ENCODE peak calls at places on chromosomes 4 and X, in nine cellular contexts. P is PC-3, O is K562, M is mammary epithelial cell, K is GM23338, R is astrocyte, Z is A549, H is neural progenitor cell, U is fibroblast of lung. B is an unnamed sample.

GRCh38 chr4:20544645-20545044 is 155.6 kb upstream of the PACRGL start:
- DNase-seq in K (peak), U (peak), M (peak), R (peak), H (peak), O (peak), P (peak), Z (peak), B (no peak)

GRCh38 chr4:24799544-24800272 is 4.3 kb downstream of the SOD3 start:
- DNase-seq in U (peak), Z (no peak), O (no peak), H (peak), M (no peak), R (no peak), P (no peak), K (peak), B (no peak)

GRCh38 chr4:175351473-175351872 is 433.3 kb downstream of the ADAM29 start:
- DNase-seq in R (no peak), M (no peak), U (no peak), Z (no peak), O (no peak), K (no peak), H (no peak), P (no peak), B (no peak)

GRCh38 chr4:74230902-74231499 is 73.1 kb downstream of the MTHFD2L start:
- DNase-seq in Z (peak), H (no peak), P (peak), R (peak), O (no peak), M (peak), K (no peak), U (peak), B (no peak)

GRCh38 chr4:173365359-173365996 is 5.3 kb upstream of the SAP30 start:
- DNase-seq in R (no peak), H (no peak), K (no peak), U (no peak), O (peak), M (no peak), P (no peak), Z (no peak), B (no peak)

GRCh38 chr4:55838356-55838755 is 15.1 kb upstream of the EXOC1 start:
- DNase-seq in K (no peak), P (no peak), O (no peak), U (peak), M (no peak), R (peak), H (no peak), Z (no peak), B (no peak)

GRCh38 chr4:41365726-41366125 is 109.0 kb downstream of the UCHL1 start:
- DNase-seq in R (no peak), M (no peak), K (peak), O (no peak), U (no peak), Z (no peak), P (no peak), H (peak), B (no peak)

GRCh38 chr4:121306932-121307331 is 73.9 kb downstream of the QRFPR start:
- DNase-seq in U (no peak), O (no peak), Z (no peak), M (no peak), K (no peak), H (no peak), P (no peak), R (no peak), B (no peak)

GRCh38 chr4:106628616-106629606 is 260.3 kb upstream of the GIMD1 start:
- DNase-seq in O (no peak), R (peak), K (no peak), H (no peak), M (no peak), Z (no peak), U (peak), P (no peak), B (no peak)

GRCh38 chrX:19283597-19284339 is 60.0 kb upstream of the PDHA1 start:
- DNase-seq in H (no peak), R (no peak), O (no peak), P (no peak), U (no peak), K (no peak), Z (no peak), M (no peak), B (no peak)

GRCh38 chr4:186792994-186793393 is 69.3 kb upstream of the FAT1 start:
- DNase-seq in R (peak), P (no peak), K (no peak), U (peak), O (no peak), Z (no peak), M (no peak), H (no peak), B (no peak)

GRCh38 chrX:66914082-66914481 is 275.2 kb upstream of the EDA2R start:
- DNase-seq in O (no peak), P (peak), H (peak), U (no peak), Z (no peak), M (peak), K (peak), R (no peak), B (no peak)

GRCh38 chrX:3161686-3162085 is 120.4 kb downstream of the ARSF start:
- DNase-seq in H (no peak), O (no peak), R (peak), M (no peak), Z (no peak), K (no peak), P (no peak), U (peak), B (no peak)

GRCh38 chr4:188403272-188403671 is 264.0 kb downstream of the TRIML1 start:
- DNase-seq in R (no peak), H (peak), O (no peak), K (peak), Z (no peak), U (no peak), P (no peak), M (peak), B (no peak)

GRCh38 chr4:22987861-22988260 is 295.1 kb downstream of the GBA3 start:
- DNase-seq in M (peak), Z (no peak), H (no peak), R (peak), U (peak), O (no peak), P (peak), K (no peak), B (no peak)

GRCh38 chrX:110381216-110381615 is 22.6 kb downstream of the RTL9 start:
- DNase-seq in O (no peak), R (peak), H (no peak), K (no peak), Z (no peak), P (peak), M (peak), U (peak), B (no peak)

GRCh38 chr4:7770675-7771050 is 169.0 kb downstream of the AFAP1 start:
- DNase-seq in R (no peak), M (no peak), P (no peak), Z (no peak), K (no peak), H (no peak), U (no peak), O (no peak), B (no peak)

GRCh38 chr4:13918110-13918509 is 290.6 kb upstream of the BOD1L1 start:
- DNase-seq in K (no peak), R (peak), H (no peak), P (peak), O (no peak), M (peak), U (peak), Z (peak), B (peak)

GRCh38 chrX:2928583-2929434 is at the start of gene ARSD:
- DNase-seq in H (peak), O (no peak), U (peak), R (peak), P (peak), M (peak), Z (peak), K (peak), B (peak)

GRCh38 chr4:104878936-104879335 is 267.7 kb upstream of the TET2 start:
- DNase-seq in P (no peak), H (no peak), U (no peak), R (no peak), M (no peak), K (no peak), Z (no peak), O (no peak), B (no peak)

GRCh38 chrX:148223361-148223760 is 242.2 kb downstream of the FMR1NB start:
- DNase-seq in P (no peak), Z (no peak), K (no peak), O (no peak), R (no peak), M (no peak), H (no peak), U (no peak), B (no peak)

GRCh38 chr4:138111462-138112000 is 130.6 kb downstream of the SLC7A11 start:
- DNase-seq in U (peak), K (peak), P (peak), H (peak), Z (no peak), R (peak), O (no peak), M (peak), B (peak)

GRCh38 chr4:119136541-119136940 is 909 bp downstream of the MYOZ2 start:
- DNase-seq in O (no peak), K (peak), M (no peak), P (no peak), R (no peak), Z (no peak), H (no peak), U (no peak), B (no peak)

GRCh38 chrX:96102997-96103396 is 581.6 kb upstream of the DIAPH2 start:
- DNase-seq in R (no peak), U (no peak), O (no peak), K (no peak), P (no peak), M (no peak), H (no peak), Z (no peak), B (no peak)

DNA sequence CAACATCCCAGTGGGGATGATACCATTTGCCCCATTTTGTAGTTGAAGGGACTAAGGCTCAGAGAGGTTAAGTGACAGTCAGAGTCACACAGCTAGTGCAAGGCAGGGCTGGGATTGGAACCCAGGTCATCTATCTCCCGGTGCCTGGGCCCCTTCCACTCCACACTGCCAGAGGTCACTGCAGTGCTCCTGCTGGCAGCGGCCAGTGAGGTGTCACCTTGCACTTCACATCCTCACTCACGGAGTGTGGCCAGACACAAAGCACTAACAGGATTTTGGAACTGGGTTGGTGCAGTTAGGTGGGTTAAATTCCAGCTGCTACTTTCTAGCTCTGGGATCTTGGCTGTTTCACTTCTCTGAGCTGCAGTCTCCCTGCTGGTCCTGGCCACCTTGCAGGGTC is 118.6 kb downstream of the ENPP6 start:
- DNase-seq in Z (no peak), M (no peak), R (no peak), K (no peak), H (no peak), P (no peak), U (no peak), O (no peak), B (no peak)
- H3K27ac ChIP-seq in Z (no peak), M (no peak), R (no peak), K (no peak), H (no peak), P (no peak), U (no peak), O (no peak), B (no peak)

GRCh38 chr4:3756343-3757059 is 9.7 kb upstream of the ADRA2C start:
- DNase-seq in Z (peak), M (no peak), H (no peak), U (no peak), K (peak), P (no peak), O (peak), R (no peak), B (no peak)
- H3K4me2 ChIP-seq in Z (no peak), M (no peak), H (no peak), U (no peak), K (no peak), P (no peak), O (no peak), R (no peak), B (no peak)

GRCh38 chr4:15341022-15341732 is 86.7 kb upstream of the C1QTNF7 start:
- DNase-seq in H (no peak), U (no peak), O (no peak), P (no peak), R (no peak), K (no peak), M (no peak), Z (no peak), B (no peak)

GRCh38 chr4:15344041-15344440 is 83.8 kb upstream of the C1QTNF7 start:
- DNase-seq in Z (no peak), P (no peak), M (peak), K (no peak), U (peak), R (peak), H (no peak), O (no peak), B (no peak)

GRCh38 chr4:15341733-15342300 is 86.0 kb upstream of the C1QTNF7 start:
- DNase-seq in K (no peak), P (no peak), H (no peak), U (no peak), O (no peak), R (no peak), Z (no peak), M (no peak), B (no peak)

GRCh38 chr4:15343581-15343980 is 84.3 kb upstream of the C1QTNF7 start:
- DNase-seq in P (no peak), K (no peak), O (no peak), U (peak), Z (no peak), H (no peak), R (peak), M (no peak), B (no peak)

DNA sequence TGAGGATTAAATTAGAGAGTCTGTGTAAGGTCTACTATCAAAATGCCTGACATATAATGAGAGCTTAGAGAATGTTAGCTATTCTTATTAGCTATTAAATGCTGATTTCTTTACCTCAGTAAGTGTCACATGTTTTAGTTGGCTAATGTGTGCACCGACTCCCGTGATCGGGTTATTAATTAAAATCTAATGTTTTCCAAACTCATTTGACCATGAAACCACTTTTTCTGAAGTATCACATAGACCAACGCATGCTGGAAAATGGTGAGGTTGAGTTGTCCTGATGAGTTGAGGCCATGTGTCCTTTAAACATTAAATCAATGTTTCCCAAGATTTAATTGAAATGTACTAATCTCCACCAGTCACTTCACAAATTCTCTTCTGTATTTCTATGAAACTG is 84.8 kb upstream of the C1QTNF7 start:
- DNase-seq in H (no peak), U (no peak), Z (no peak), O (no peak), K (no peak), P (no peak), R (no peak), M (no peak), B (no peak)
- TF ChIP-seq CTCF in H (no peak), U (no peak), Z (no peak), O (no peak), K (no peak), P (no peak), R (no peak), M (no peak), B (no peak)

GRCh38 chr4:61795998-61796397 is 595.9 kb downstream of the ADGRL3 start:
- DNase-seq in H (no peak), P (no peak), M (no peak), U (no peak), O (no peak), K (no peak), Z (no peak), R (no peak), B (no peak)
- H3K27ac ChIP-seq in H (peak), P (no peak), M (no peak), U (no peak), O (no peak), K (no peak), Z (no peak), R (no peak), B (no peak)

GRCh38 chr4:84691170-84691691 is 108.3 kb downstream of the CDS1 start:
- DNase-seq in M (peak), P (peak), U (peak), H (no peak), K (peak), R (peak), Z (peak), O (peak), B (peak)
- H3K4me2 ChIP-seq in M (peak), P (peak), U (peak), H (no peak), K (no peak), R (peak), Z (peak), O (no peak), B (peak)

GRCh38 chr4:88729146-88729755 is 31.6 kb upstream of the NAP1L5 start:
- DNase-seq in Z (no peak), K (no peak), O (no peak), H (no peak), M (no peak), R (no peak), P (no peak), U (no peak), B (no peak)
- TF ChIP-seq CTCF in Z (no peak), K (no peak), O (no peak), H (no peak), M (no peak), R (no peak), P (no peak), U (no peak), B (no peak)

GRCh38 chr4:184347251-184348239 is 126.8 kb downstream of the IRF2 start:
- DNase-seq in Z (no peak), O (peak), R (peak), P (peak), U (peak), M (peak), K (peak), H (peak), B (peak)
- H3K27ac ChIP-seq in Z (peak), O (peak), R (no peak), P (peak), U (no peak), M (no peak), K (peak), H (no peak), B (peak)

GRCh38 chr4:153510252-153511001 is 44.3 kb downstream of the TMEM131L start:
- DNase-seq in R (no peak), M (no peak), U (no peak), K (no peak), P (no peak), H (no peak), Z (no peak), O (no peak), B (no peak)
- H3K4me2 ChIP-seq in R (no peak), M (no peak), U (no peak), K (no peak), P (peak), H (no peak), Z (no peak), O (no peak), B (no peak)

B was measured in keratinocyte.